ENCODE peak calls at places on chromosome 11, in eight cellular contexts. V is H9, E is K562, C is H1, A is fibroblast of lung, F is mammary epithelial cell, M is astrocyte, T is GM23248. B is an unnamed sample.

GRCh38 chr11:15663778-15664218 is 549.1 kb downstream of the INSC start:
- DNase-seq in F (no peak), C (peak; percentile 59), T (no peak), M (no peak), V (peak; percentile 47), A (no peak), E (no peak), B (no peak)

GRCh38 chr11:75625970-75626691 is 42.7 kb downstream of the MAP6 start:
- DNase-seq in M (peak; percentile 88), A (peak; percentile 91), T (peak; percentile 90), E (no peak), F (peak; percentile 57), C (no peak), V (no peak), B (no peak)

GRCh38 chr11:69874984-69875673 is 55.9 kb upstream of the FGF3 start:
- DNase-seq in M (no peak), C (peak; percentile 41), V (peak; percentile 25), A (no peak), F (no peak), T (no peak), E (no peak), B (no peak)

GRCh38 chr11:94025695-94026394 is 4.7 kb downstream of the HEPHL1 start:
- DNase-seq in C (no peak), T (no peak), E (no peak), F (no peak), V (no peak), A (peak; percentile 79), M (peak; percentile 78), B (peak; percentile 36)

GRCh38 chr11:89361738-89362137 is 129.4 kb downstream of the NOX4 start:
- DNase-seq in V (no peak), F (no peak), C (no peak), A (no peak), E (no peak), M (no peak), T (no peak), B (no peak)

GRCh38 chr11:64234840-64235379 is 526 bp downstream of the VEGFB start:
- DNase-seq in F (peak; percentile 27), M (no peak), C (peak; percentile 70), V (no peak), E (peak; percentile 44), T (peak; percentile 75), A (no peak), B (peak; percentile 83)

GRCh38 chr11:77040889-77041288 is 6.7 kb downstream of the B3GNT6 start:
- DNase-seq in E (no peak), F (no peak), A (no peak), T (no peak), M (no peak), V (no peak), C (no peak), B (no peak)

GRCh38 chr11:134574425-134574824 is 162.4 kb upstream of the B3GAT1 start:
- DNase-seq in V (no peak), A (no peak), F (no peak), E (no peak), M (no peak), C (peak; percentile 30), T (no peak), B (no peak)

GRCh38 chr11:63919267-63920125 is 2.5 kb upstream of the RCOR2 start:
- DNase-seq in E (peak; percentile 61), A (no peak), F (no peak), M (no peak), C (no peak), V (peak; percentile 96), T (peak; percentile 53), B (no peak)

GRCh38 chr11:2176389-2176900 is 4.8 kb upstream of the TH start:
- DNase-seq in V (no peak), A (peak; percentile 6), F (no peak), T (no peak), E (no peak), C (no peak), M (no peak), B (no peak)

GRCh38 chr11:104995001-104995408 is 26.6 kb upstream of the CASP4 start:
- DNase-seq in M (no peak), C (no peak), F (no peak), E (no peak), A (no peak), V (no peak), T (no peak), B (no peak)

GRCh38 chr11:47552086-47552580 is 799 bp downstream of the CELF1 start:
- DNase-seq in V (peak; percentile 51), E (peak; percentile 46), A (peak; percentile 70), T (peak; percentile 72), C (peak; percentile 58), M (peak; percentile 59), F (peak; percentile 51), B (peak; percentile 79)

GRCh38 chr11:126510621-126511370 is 155.3 kb downstream of the ST3GAL4 start:
- DNase-seq in F (no peak), T (peak; percentile 9), V (no peak), C (no peak), A (no peak), M (no peak), E (no peak), B (no peak)

GRCh38 chr11:12653729-12654128 is 20.5 kb upstream of the TEAD1 start:
- DNase-seq in E (peak; percentile 15), M (no peak), T (no peak), F (no peak), V (peak; percentile 58), A (no peak), C (no peak), B (no peak)

GRCh38 chr11:76161261-76161961 is 44.9 kb downstream of the WNT11 start:
- DNase-seq in A (no peak), T (peak; percentile 44), E (peak; percentile 69), M (no peak), V (no peak), F (no peak), C (no peak), B (no peak)

GRCh38 chr11:20087118-20087521 is 73.2 kb downstream of the DBX1 start:
- DNase-seq in M (peak; percentile 93), E (no peak), V (no peak), A (peak; percentile 94), T (peak; percentile 34), F (no peak), C (no peak), B (no peak)

GRCh38 chr11:99370557-99371200 is 349.9 kb downstream of the CNTN5 start:
- DNase-seq in M (peak; percentile 47), E (no peak), F (no peak), V (peak; percentile 45), C (no peak), A (peak; percentile 65), T (peak; percentile 58), B (no peak)
- H3K9ac ChIP-seq in M (peak overlapping the region; percentile 2), E (no peak overlapping the region), F (no peak overlapping the region), V (no peak overlapping the region), C (no peak overlapping the region), A (no peak overlapping the region), T (no peak overlapping the region), B (no peak overlapping the region)

GRCh38 chr11:44602810-44603410 is 37.4 kb downstream of the CD82 start:
- DNase-seq in F (no peak), C (no peak), A (no peak), E (no peak), T (no peak), V (no peak), M (no peak), B (no peak)
- H3K27ac ChIP-seq in F (no peak overlapping the region), C (no peak overlapping the region), A (no peak overlapping the region), E (no peak overlapping the region), T (no peak overlapping the region), V (no peak overlapping the region), M (no peak overlapping the region), B (peak overlapping the region; percentile 99)

GRCh38 chr11:128691802-128692749 is 1.8 kb upstream of the FLI1 start:
- DNase-seq in A (no peak), M (no peak), V (peak; percentile 75), E (no peak), T (peak; percentile 32), F (no peak), C (peak; percentile 77), B (no peak)

GRCh38 chr11:128689946-128690745 is 3.7 kb upstream of the FLI1 start:
- DNase-seq in T (peak; percentile 65), F (no peak), V (peak; percentile 48), A (no peak), E (no peak), C (peak; percentile 58), M (no peak), B (no peak)

GRCh38 chr11:128689586-128689945 is 4.3 kb upstream of the FLI1 start:
- DNase-seq in T (no peak), E (no peak), M (no peak), V (no peak), C (peak; percentile 57), A (no peak), F (no peak), B (no peak)

GRCh38 chr11:128688896-128689546 is 4.9 kb upstream of the FLI1 start:
- DNase-seq in T (no peak), M (no peak), V (no peak), A (no peak), F (no peak), E (no peak), C (peak; percentile 54), B (no peak)

GRCh38 chr11:128690746-128691091 is 3.2 kb upstream of the FLI1 start:
- DNase-seq in M (no peak), A (no peak), C (no peak), V (peak; percentile 42), F (no peak), T (peak; percentile 53), E (no peak), B (no peak)
- H2AFZ ChIP-seq in M (no peak overlapping the region), A (no peak overlapping the region), C (no peak overlapping the region), V (no peak overlapping the region), F (no peak overlapping the region), T (peak overlapping the region; percentile 77), E (no peak overlapping the region), B (no peak overlapping the region)

GRCh38 chr11:18019650-18020049 is 6.8 kb upstream of the SERGEF start:
- DNase-seq in T (no peak), V (no peak), M (no peak), F (no peak), A (no peak), E (no peak), C (no peak), B (no peak)
- H3K9ac ChIP-seq in T (no peak overlapping the region), V (no peak overlapping the region), M (no peak overlapping the region), F (no peak overlapping the region), A (no peak overlapping the region), E (no peak overlapping the region), C (no peak overlapping the region), B (no peak overlapping the region)

GRCh38 chr11:111765984-111766833 is at the start of gene PPP2R1B:
- DNase-seq in V (peak; percentile 93), F (peak; percentile 81), T (peak; percentile 88), E (peak; percentile 78), C (peak; percentile 86), M (peak; percentile 52), A (peak; percentile 62), B (peak; percentile 100)
- H3K27ac ChIP-seq in V (peak within 1 kb of the TSS; percentile 59), F (peak within 1 kb of the TSS; percentile 78), T (peak within 1 kb of the TSS; percentile 83), E (peak within 1 kb of the TSS; percentile 90), C (peak within 1 kb of the TSS; percentile 93), M (peak within 1 kb of the TSS; percentile 81), A (peak within 1 kb of the TSS; percentile 89), B (peak within 1 kb of the TSS; percentile 2)

GRCh38 chr11:120647681-120648080 is 136.1 kb downstream of the GRIK4 start:
- DNase-seq in V (no peak), M (no peak), F (no peak), A (no peak), C (no peak), E (no peak), T (no peak), B (no peak)
- H2AFZ ChIP-seq in V (no peak overlapping the region), M (no peak overlapping the region), F (no peak overlapping the region), A (no peak overlapping the region), C (no peak overlapping the region), E (no peak overlapping the region), T (no peak overlapping the region), B (no peak overlapping the region)

GRCh38 chr11:119794141-119794665 is 65.2 kb upstream of the NECTIN1 start:
- DNase-seq in A (no peak), C (no peak), F (no peak), T (no peak), V (no peak), M (no peak), E (no peak), B (no peak)
- H3K9ac ChIP-seq in A (no peak overlapping the region), C (no peak overlapping the region), F (no peak overlapping the region), T (no peak overlapping the region), V (no peak overlapping the region), M (peak overlapping the region; percentile 48), E (no peak overlapping the region), B (no peak overlapping the region)

B was measured in Karpas-422.